ENCODE peak calls at places on chromosomes 5 and 9, in five cellular contexts. S, L, P, G and O are unnamed samples.

GRCh38 chr9:93315118-93315517 is 131.2 kb downstream of the WNK2 start:
- DNase-seq in S (no peak), L (no peak), P (no peak), G (no peak), O (peak; percentile 15)

GRCh38 chr5:5667136-5667554 is 244.7 kb downstream of the ICE1 start:
- DNase-seq in S (no peak), L (no peak), P (no peak), G (no peak), O (no peak)

GRCh38 chr5:172806897-172807672 is 27.0 kb upstream of the ERGIC1 start:
- DNase-seq in S (peak; percentile 68), L (peak; percentile 98), P (peak; percentile 95), G (peak; percentile 97), O (peak; percentile 95)

GRCh38 chr9:128637656-128638055 is 19.0 kb downstream of the DYNC2I2 start:
- DNase-seq in S (no peak), L (no peak), P (no peak), G (no peak), O (no peak)

GRCh38 chr5:170662966-170663365 is 120.6 kb upstream of the GABRP start:
- DNase-seq in S (no peak), L (no peak), P (no peak), G (no peak), O (no peak)

GRCh38 chr5:9339206-9339818 is 206.6 kb downstream of the SEMA5A start:
- DNase-seq in S (peak; percentile 7), L (peak; percentile 32), P (no peak), G (no peak), O (no peak)

GRCh38 chr5:122656577-122656976 is 118.3 kb upstream of the SNX2 start:
- DNase-seq in S (no peak), L (no peak), P (no peak), G (no peak), O (no peak)

GRCh38 chr5:150112211-150113046 is 26.1 kb upstream of the CSF1R start:
- DNase-seq in S (no peak), L (peak; percentile 13), P (no peak), G (no peak), O (peak; percentile 65)

GRCh38 chr5:168989731-168990505 is 311.0 kb downstream of the SLIT3 start:
- DNase-seq in S (peak; percentile 10), L (no peak), P (no peak), G (no peak), O (no peak)

GRCh38 chr9:74696520-74696919 is 191.2 kb downstream of the TRPM6 start:
- DNase-seq in S (no peak), L (no peak), P (no peak), G (no peak), O (no peak)

GRCh38 chr5:124981901-124982300 is 235.5 kb upstream of the ZNF608 start:
- DNase-seq in S (no peak), L (no peak), P (no peak), G (no peak), O (no peak)

GRCh38 chr5:50666261-50667078 is at the start of gene PARP8:
- DNase-seq in S (peak; percentile 63), L (no peak), P (peak; percentile 52), G (peak; percentile 72), O (peak; percentile 79)

GRCh38 chr5:99721487-99721886 is 792.7 kb upstream of the CHD1 start:
- DNase-seq in S (no peak), L (no peak), P (no peak), G (no peak), O (no peak)

GRCh38 chr9:72526901-72527800 is 5.7 kb downstream of the TMC1 start:
- DNase-seq in S (no peak), L (peak; percentile 88), P (peak; percentile 71), G (no peak), O (peak; percentile 83)

GRCh38 chr9:131349522-131349880 is 44.4 kb upstream of the PRRC2B start:
- DNase-seq in S (no peak), L (no peak), P (no peak), G (no peak), O (no peak)

GRCh38 chr5:171984748-171985419 is 21.6 kb downstream of the FBXW11 start:
- DNase-seq in S (no peak), L (no peak), P (no peak), G (no peak), O (no peak)

GRCh38 chr9:25678147-25678666 is at the start of gene TUSC1:
- DNase-seq in S (no peak), L (peak; percentile 70), P (peak; percentile 84), G (peak; percentile 92), O (peak; percentile 93)

GRCh38 chr5:94908889-94909480 is 290.5 kb downstream of the SLF1 start:
- DNase-seq in S (peak; percentile 37), L (peak; percentile 42), P (no peak), G (no peak), O (no peak)

GRCh38 chr5:178793696-178794095 is 63.2 kb upstream of the ZNF354A start:
- DNase-seq in S (no peak), L (no peak), P (no peak), G (no peak), O (peak; percentile 42)

GRCh38 chr5:74865293-74865798 is 841 bp downstream of the FAM169A start:
- DNase-seq in S (no peak), L (no peak), P (no peak), G (no peak), O (no peak)

GRCh38 chr9:33619666-33620404 is 95.8 kb downstream of the ANKRD18B start:
- DNase-seq in S (no peak), L (peak; percentile 88), P (no peak), G (no peak), O (no peak)

GRCh38 chr5:72209515-72210115 is 102.3 kb downstream of the MAP1B start:
- DNase-seq in S (no peak), L (no peak), P (no peak), G (no peak), O (no peak)

GRCh38 chr5:135436856-135437795 is 10.0 kb downstream of the DCANP1 start:
- DNase-seq in S (no peak), L (no peak), P (no peak), G (no peak), O (no peak)

GRCh38 chr5:157679801-157680200 is 8.5 kb downstream of the C5orf52 start:
- DNase-seq in S (no peak), L (no peak), P (no peak), G (no peak), O (no peak)

GRCh38 chr9:33124716-33125378 is 42.3 kb downstream of the B4GALT1 start:
- DNase-seq in S (peak; percentile 52), L (no peak), P (no peak), G (no peak), O (no peak)

GRCh38 chr5:114988096-114988495 is 181.6 kb downstream of the TRIM36 start:
- DNase-seq in S (no peak), L (no peak), P (no peak), G (no peak), O (no peak)

DNA sequence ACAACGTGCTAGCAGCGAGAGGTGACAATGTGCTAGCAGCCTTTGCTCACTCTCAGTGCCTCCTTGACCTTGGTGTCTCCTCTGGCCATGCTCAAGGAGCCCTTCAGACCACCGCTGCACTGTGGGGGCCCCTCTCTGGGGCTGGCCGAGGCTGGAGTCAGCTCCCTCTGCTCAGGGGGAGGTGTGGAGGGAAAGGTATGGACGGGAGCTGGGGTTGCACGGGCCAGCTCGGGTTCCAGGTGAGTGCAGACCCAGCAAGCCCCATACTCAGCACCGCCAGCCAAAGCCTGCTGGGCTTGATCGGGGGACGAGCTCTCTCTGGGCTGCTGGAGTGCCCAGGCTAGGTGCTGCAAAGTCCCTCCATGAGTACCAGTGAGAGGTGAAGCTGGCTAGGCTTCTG is 180.2 kb downstream of the TRIM36 start:
- DNase-seq in S (no peak), L (no peak), P (no peak), G (no peak), O (no peak)
- TF ChIP-seq CTCF in S (no peak), L (no peak), P (no peak), G (no peak), O (no peak)

DNA sequence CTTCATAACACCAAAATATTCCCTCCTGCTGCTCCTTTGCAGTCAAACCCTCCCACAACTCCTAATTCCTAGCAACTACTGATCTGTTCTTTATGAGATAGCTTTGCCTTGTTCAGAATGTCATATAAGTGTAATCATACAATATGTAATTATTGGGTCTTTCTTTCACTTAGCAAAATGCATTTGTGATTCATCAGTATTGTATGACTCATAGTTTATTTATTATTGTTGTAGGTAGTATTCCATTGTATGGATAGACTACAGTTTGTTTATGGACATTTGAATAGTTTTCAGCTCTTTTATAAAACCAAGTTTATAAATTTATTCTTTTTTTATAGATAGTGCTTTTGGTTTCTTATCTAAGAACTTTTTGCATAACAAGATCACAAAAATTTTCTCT is 468.2 kb upstream of the KIF2A start:
- DNase-seq in S (no peak), L (no peak), P (no peak), G (no peak), O (no peak)
- H3K4me1 ChIP-seq in S (no peaks in the 10 kb centered on the region), L (no peaks in the 10 kb centered on the region), P (no peaks in the 10 kb centered on the region), G (no peaks in the 10 kb centered on the region), O (no peaks in the 10 kb centered on the region)

GRCh38 chr9:110089681-110090370 is 118.1 kb downstream of the C9orf152 start:
- DNase-seq in S (no peak), L (no peak), P (peak; percentile 31), G (no peak), O (no peak)
- TF ChIP-seq CTCF in S (no peak), L (no peak), P (no peak), G (no peak), O (no peak)

DNA sequence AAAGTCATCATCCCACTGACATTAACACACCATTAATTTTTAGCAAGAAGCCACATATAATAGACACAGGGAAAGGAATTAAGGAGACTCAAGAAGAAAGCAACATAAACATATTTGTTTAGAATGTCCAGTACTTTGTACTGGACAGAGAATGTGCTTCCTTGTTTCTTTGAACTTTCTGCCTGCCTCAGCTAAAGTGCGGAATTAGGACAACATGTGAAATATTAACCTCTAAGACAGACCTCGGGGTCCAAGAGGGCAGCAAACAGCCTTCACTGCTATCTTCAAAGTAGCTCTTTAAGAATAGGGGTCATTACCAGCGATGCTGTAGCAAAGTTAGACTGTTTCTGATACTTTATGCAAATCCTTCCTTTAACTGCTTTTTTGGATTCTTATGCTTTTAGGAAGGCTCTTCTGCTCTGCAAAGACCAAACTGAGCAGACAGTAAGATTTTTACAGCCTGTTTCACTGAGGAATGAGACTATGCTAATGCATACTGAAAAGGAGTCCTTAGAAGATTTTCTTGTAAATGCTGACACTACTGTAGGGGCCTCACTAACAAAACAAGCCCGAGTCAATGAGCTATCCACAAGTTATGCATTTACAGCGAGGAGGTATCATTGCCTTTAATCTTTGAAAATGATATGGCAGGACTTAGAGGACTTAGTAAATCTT is 23.9 kb downstream of the DAB2 start:
- DNase-seq in S (no peak), L (no peak), P (no peak), G (no peak), O (no peak)
- H3K4me1 ChIP-seq in S (no peaks in the 10 kb centered on the region), L (peaks cover 37% of the 10 kb centered on the region), P (peaks cover 4% of the 10 kb centered on the region), G (no peaks in the 10 kb centered on the region), O (peaks cover 58% of the 10 kb centered on the region)

DNA sequence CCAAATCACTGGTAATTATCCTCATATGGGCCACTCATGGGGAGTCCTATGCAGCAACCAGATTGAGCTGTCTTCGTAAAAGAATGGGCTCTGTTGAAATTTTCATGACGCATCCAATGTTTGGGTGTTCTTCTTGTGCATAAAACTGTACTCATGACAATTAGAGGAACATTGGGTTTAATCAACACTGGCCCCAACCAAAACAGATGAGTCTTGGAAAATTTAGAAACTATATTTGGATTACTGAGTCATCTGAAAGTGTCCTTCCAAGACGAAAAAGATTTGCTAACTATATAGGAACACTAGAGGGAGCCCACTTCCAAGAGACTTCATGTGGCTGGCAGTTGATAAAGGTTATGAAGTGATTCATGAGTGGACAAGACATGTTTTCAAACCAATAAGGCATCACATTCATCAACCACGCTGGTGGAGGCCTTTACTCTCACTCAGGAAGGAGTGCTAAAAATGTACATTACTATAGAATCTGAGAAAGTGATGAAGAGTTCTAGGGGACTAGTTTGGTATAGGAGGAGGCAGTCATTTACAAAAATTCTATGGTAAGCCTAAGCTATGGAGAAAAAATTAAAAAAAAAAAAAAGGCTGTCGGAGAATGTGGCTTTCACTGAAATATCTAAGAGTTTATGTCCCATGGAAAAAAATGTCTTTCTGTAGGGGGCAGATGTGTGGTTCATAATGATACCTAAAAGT is 313.5 kb downstream of the PRDM9 start:
- DNase-seq in S (peak; percentile 1), L (peak; percentile 58), P (no peak), G (no peak), O (no peak)
- TF ChIP-seq CTCF in S (peak; percentile 66), L (peak; percentile 39), P (no peak), G (peak; percentile 52), O (peak; percentile 32)